ENCODE peak calls at places on chromosomes 1 and 21, in nine cellular contexts. J, T, K, S, E, X, A, D and Y are unnamed samples.

GRCh38 chr1:222124602-222125001 is 382.7 kb upstream of the DUSP10 start:
- DNase-seq in D (no peak), T (no peak), X (no peak), A (no peak), J (peak), S (no peak), K (no peak), E (no peak), Y (no peak)

GRCh38 chr1:155017021-155017945 is 14.7 kb downstream of the ZBTB7B start:
- DNase-seq in S (peak), A (peak), T (peak), D (peak), E (peak), J (peak), X (peak), K (peak), Y (peak)

GRCh38 chr1:206754011-206754410 is 16.6 kb upstream of the IL19 start:
- DNase-seq in A (no peak), J (no peak), T (peak), S (no peak), K (peak), X (no peak), D (no peak), E (no peak), Y (no peak)

GRCh38 chr21:23401278-23401677 is 2206.0 kb downstream of the MRPL39 start:
- DNase-seq in X (peak), A (no peak), J (peak), T (no peak), K (no peak), E (no peak), S (no peak), D (no peak), Y (no peak)

GRCh38 chr1:41662061-41662655 is 177.7 kb upstream of the EDN2 start:
- DNase-seq in X (peak), D (peak), T (peak), J (peak), S (no peak), K (peak), A (peak), E (peak), Y (peak)

GRCh38 chr21:45363921-45364463 is 41.0 kb upstream of the COL18A1 start:
- DNase-seq in K (peak), T (peak), D (peak), S (no peak), A (peak), X (peak), E (peak), J (no peak), Y (no peak)

GRCh38 chr1:77832889-77833288 is 53.4 kb downstream of the MIGA1 start:
- DNase-seq in E (no peak), J (no peak), K (peak), X (peak), D (no peak), S (no peak), A (no peak), T (peak), Y (no peak)

GRCh38 chr1:23719162-23719820 is 24.0 kb upstream of the ELOA start:
- DNase-seq in K (no peak), X (peak), A (no peak), S (no peak), D (no peak), E (no peak), J (no peak), T (no peak), Y (no peak)

GRCh38 chr1:1298861-1299685 is 8.7 kb downstream of the ACAP3 start:
- DNase-seq in S (no peak), A (no peak), K (no peak), J (no peak), X (no peak), E (peak), T (no peak), D (no peak), Y (no peak)

GRCh38 chr1:37186246-37186756 is 152.0 kb upstream of the GRIK3 start:
- DNase-seq in S (no peak), E (no peak), J (no peak), K (no peak), T (no peak), A (no peak), D (no peak), X (no peak), Y (no peak)

GRCh38 chr1:63758805-63759204 is 15.0 kb upstream of the ROR1 start:
- DNase-seq in S (no peak), E (no peak), K (no peak), A (peak), J (no peak), T (no peak), X (no peak), D (no peak), Y (no peak)

GRCh38 chr1:230518511-230518910 is 92.4 kb upstream of the PGBD5 start:
- DNase-seq in S (no peak), T (no peak), X (no peak), K (no peak), A (no peak), E (no peak), J (no peak), D (no peak), Y (no peak)